ENCODE peak calls at places on chromosomes 13 and 19, in eight cellular contexts. U is T-helper 9 cell, R is ecto neural progenitor cell, J is AG09309, M is uterus, I is epithelial cell of esophagus, Y is OCI-M1, E is aorta. Q is an unnamed sample.

GRCh38 chr19:57954996-57955395 is 7.5 kb upstream of the ZNF256 start:
- DNase-seq in U (no peak), M (no peak), Y (no peak), J (no peak), I (no peak), R (no peak), E (no peak), Q (no peak)

GRCh38 chr19:10346509-10346908 is 7.1 kb upstream of the ICAM3 start:
- DNase-seq in J (no peak), R (no peak), U (no peak), I (no peak), M (no peak), E (peak; percentile 65), Y (peak; percentile 84), Q (no peak)

GRCh38 chr13:114174529-114174941 is 4.5 kb upstream of the CFAP97D2 start:
- DNase-seq in E (no peak), Y (no peak), J (no peak), M (no peak), U (no peak), R (no peak), I (no peak), Q (no peak)

GRCh38 chr19:11227201-11227886 is 12.1 kb upstream of the ANGPTL8 start:
- DNase-seq in Y (peak; percentile 52), U (no peak), M (no peak), E (no peak), R (peak; percentile 61), J (no peak), I (peak; percentile 43), Q (no peak)

GRCh38 chr19:377801-378581 is 31.0 kb downstream of the C2CD4C start:
- DNase-seq in R (no peak), I (no peak), M (no peak), E (peak; percentile 30), J (no peak), Y (no peak), U (no peak), Q (no peak)

GRCh38 chr19:38362076-38362945 is 12.1 kb upstream of the PSMD8 start:
- DNase-seq in R (peak; percentile 89), Y (peak; percentile 41), I (peak; percentile 78), M (peak; percentile 68), E (peak; percentile 92), J (no peak), U (peak; percentile 57), Q (peak; percentile 81)

GRCh38 chr13:100809856-100810255 is 135.3 kb upstream of the TMTC4 start:
- DNase-seq in M (no peak), U (no peak), Y (no peak), E (no peak), I (no peak), J (no peak), R (no peak), Q (no peak)

GRCh38 chr13:52665325-52665724 is 12.7 kb downstream of the SUGT1 start:
- DNase-seq in R (no peak), J (no peak), E (no peak), I (peak; percentile 56), M (no peak), U (no peak), Y (peak; percentile 62), Q (peak; percentile 13)

GRCh38 chr19:27777726-27778125 is 1435.2 kb downstream of the UQCRFS1 start:
- DNase-seq in M (no peak), R (peak; percentile 30), J (no peak), E (no peak), I (no peak), U (no peak), Y (no peak), Q (no peak)

GRCh38 chr19:5624154-5624663 is 1.3 kb downstream of the SAFB start:
- DNase-seq in J (no peak), U (no peak), E (peak; percentile 66), Y (peak; percentile 23), I (peak; percentile 30), R (no peak), M (peak; percentile 39), Q (no peak)

GRCh38 chr13:112172641-112173171 is 105.8 kb downstream of the SOX1 start:
- DNase-seq in M (no peak), U (no peak), R (no peak), J (no peak), I (no peak), E (no peak), Y (no peak), Q (no peak)

GRCh38 chr19:39053276-39054090 is 21.1 kb upstream of the FBXO27 start:
- DNase-seq in J (no peak), M (no peak), R (no peak), E (no peak), U (no peak), Y (no peak), I (no peak), Q (no peak)

GRCh38 chr13:105972811-105973590 is 562.5 kb downstream of the EFNB2 start:
- DNase-seq in R (no peak), I (peak; percentile 56), U (no peak), M (no peak), Y (no peak), J (no peak), E (no peak), Q (no peak)

GRCh38 chr13:98984118-98984517 is 6.3 kb upstream of the DOCK9 start:
- DNase-seq in J (no peak), I (no peak), Y (no peak), R (no peak), E (no peak), U (no peak), M (no peak), Q (no peak)

GRCh38 chr13:57138988-57139387 is 1.7 kb upstream of the PRR20A start:
- DNase-seq in Y (no peak), R (no peak), J (no peak), M (no peak), U (no peak), I (peak; percentile 1), E (no peak), Q (no peak)

GRCh38 chr13:35851238-35851814 is 279.9 kb downstream of the DCLK1 start:
- DNase-seq in U (no peak), I (no peak), R (no peak), M (no peak), J (no peak), Y (no peak), E (no peak), Q (no peak)

GRCh38 chr19:2494084-2494446 is 18.1 kb downstream of the GADD45B start:
- DNase-seq in I (peak; percentile 51), R (peak; percentile 50), U (no peak), J (no peak), Y (no peak), E (no peak), M (no peak), Q (no peak)

GRCh38 chr13:101384929-101385328 is 31.4 kb downstream of the NALCN start:
- DNase-seq in R (no peak), U (no peak), Y (peak; percentile 12), I (no peak), J (no peak), E (no peak), M (no peak), Q (no peak)

GRCh38 chr13:110913322-110913721 is 1.5 kb downstream of the ANKRD10 start:
- DNase-seq in Y (peak; percentile 55), R (no peak), M (no peak), J (no peak), E (no peak), I (peak; percentile 54), U (no peak), Q (no peak)

GRCh38 chr19:34957830-34958751 is 5.9 kb downstream of the ZNF792 start:
- DNase-seq in J (no peak), E (no peak), U (no peak), M (no peak), R (no peak), I (no peak), Y (no peak), Q (no peak)

GRCh38 chr19:15216363-15216762 is 15.6 kb upstream of the NOTCH3 start:
- DNase-seq in M (no peak), I (peak; percentile 71), E (no peak), U (no peak), J (no peak), R (no peak), Y (no peak), Q (no peak)

GRCh38 chr19:36041831-36042230 is 9.2 kb upstream of the CLIP3 start:
- DNase-seq in E (no peak), U (no peak), Y (no peak), R (no peak), J (peak; percentile 77), M (peak; percentile 37), I (peak; percentile 68), Q (no peak)

GRCh38 chr13:112061367-112062046 is 5.4 kb upstream of the SOX1 start:
- DNase-seq in E (no peak), I (no peak), Y (no peak), M (no peak), R (no peak), J (no peak), U (no peak), Q (no peak)

GRCh38 chr19:4575978-4576933 is 16.8 kb upstream of the SEMA6B start:
- DNase-seq in E (no peak), U (peak; percentile 76), M (peak; percentile 46), I (peak; percentile 44), Y (peak; percentile 86), J (no peak), R (peak; percentile 76), Q (peak; percentile 83)

GRCh38 chr13:114148521-114148855 is 16.1 kb upstream of the RASA3 start:
- DNase-seq in M (no peak), J (no peak), Y (no peak), E (peak; percentile 53), U (peak; percentile 79), I (no peak), R (no peak), Q (peak; percentile 81)

GRCh38 chr19:16896098-16896912 is 7.5 kb downstream of the F2RL3 start:
- DNase-seq in J (no peak), I (no peak), R (peak; percentile 72), Y (peak; percentile 54), U (no peak), E (no peak), M (no peak), Q (peak; percentile 43)

GRCh38 chr19:45191324-45191845 is 12.8 kb downstream of the BLOC1S3 start:
- DNase-seq in J (no peak), R (no peak), E (no peak), U (no peak), M (no peak), Y (no peak), I (peak; percentile 93), Q (no peak)

GRCh38 chr19:33740811-33741396 is 55.8 kb upstream of the KCTD15 start:
- DNase-seq in J (peak; percentile 2), I (peak; percentile 20), U (peak; percentile 8), E (no peak), R (peak; percentile 78), Y (peak; percentile 55), M (no peak), Q (peak; percentile 54)

GRCh38 chr13:58097831-58098230 is 466.3 kb downstream of the PCDH17 start:
- DNase-seq in E (no peak), U (no peak), M (no peak), Y (no peak), I (no peak), J (no peak), R (no peak), Q (no peak)

GRCh38 chr19:29247912-29248311 is 35.0 kb upstream of the UQCRFS1 start:
- DNase-seq in U (no peak), E (no peak), M (no peak), Y (peak; percentile 5), R (no peak), I (no peak), J (no peak), Q (no peak)

GRCh38 chr13:33480561-33480960 is 195.0 kb upstream of the STARD13 start:
- DNase-seq in E (no peak), M (no peak), I (no peak), R (no peak), U (no peak), Y (no peak), J (no peak), Q (no peak)

Q was measured in GM20000.